ENCODE peak calls at places on chromosomes 11 and 22, in six cellular contexts. U, G, F, L, Y and H are unnamed samples.

GRCh38 chr11:124832571-124832970 is 32.4 kb upstream of the MSANTD2 start:
- DNase-seq in U (no peak), G (no peak), F (no peak), L (no peak), Y (no peak), H (no peak)

GRCh38 chr11:44766972-44767278 is 40.2 kb downstream of the TSPAN18 start:
- DNase-seq in U (no peak), G (no peak), F (no peak), L (no peak), Y (no peak), H (no peak)

GRCh38 chr11:14687943-14688627 is 44.5 kb downstream of the PDE3B start:
- DNase-seq in U (no peak), G (no peak), F (no peak), L (peak; percentile 54), Y (no peak), H (no peak)

GRCh38 chr11:47269002-47269828 is 718 bp upstream of the MADD start:
- DNase-seq in U (no peak), G (peak; percentile 98), F (no peak), L (peak; percentile 94), Y (peak; percentile 91), H (peak; percentile 96)

GRCh38 chr11:131688056-131688693 is 317.8 kb downstream of the NTM start:
- DNase-seq in U (peak; percentile 23), G (peak; percentile 96), F (no peak), L (peak; percentile 9), Y (peak; percentile 65), H (no peak)

GRCh38 chr22:36285545-36285944 is 32.6 kb downstream of the APOL1 start:
- DNase-seq in U (no peak), G (peak; percentile 19), F (no peak), L (no peak), Y (no peak), H (no peak)

GRCh38 chr11:130213143-130213978 is 53.8 kb downstream of the ST14 start:
- DNase-seq in U (peak; percentile 31), G (peak; percentile 94), F (no peak), L (peak; percentile 21), Y (peak; percentile 76), H (peak; percentile 54)

GRCh38 chr11:79708319-79708928 is 267.6 kb upstream of the TENM4 start:
- DNase-seq in U (no peak), G (peak; percentile 29), F (peak; percentile 1), L (peak; percentile 53), Y (peak; percentile 3), H (peak; percentile 22)

GRCh38 chr11:134358853-134359490 is 27.2 kb downstream of the GLB1L2 start:
- DNase-seq in U (no peak), G (no peak), F (no peak), L (no peak), Y (no peak), H (no peak)

GRCh38 chr11:58933661-58934060 is 5.6 kb upstream of the GLYATL1 start:
- DNase-seq in U (no peak), G (no peak), F (no peak), L (no peak), Y (no peak), H (no peak)

GRCh38 chr11:72816404-72816990 is 2.3 kb downstream of the ATG16L2 start:
- DNase-seq in U (no peak), G (peak; percentile 63), F (no peak), L (no peak), Y (peak; percentile 21), H (no peak)

GRCh38 chr11:121892863-121893262 is 223.2 kb downstream of the BLID start:
- DNase-seq in U (no peak), G (no peak), F (no peak), L (no peak), Y (no peak), H (no peak)

GRCh38 chr22:27668828-27669797 is 132.4 kb downstream of the MN1 start:
- DNase-seq in U (no peak), G (no peak), F (no peak), L (peak; percentile 91), Y (peak; percentile 88), H (no peak)

GRCh38 chr22:26380072-26380471 is 49.0 kb upstream of the ASPHD2 start:
- DNase-seq in U (no peak), G (no peak), F (no peak), L (no peak), Y (no peak), H (no peak)

GRCh38 chr22:20446383-20446970 is 8.9 kb upstream of the SCARF2 start:
- DNase-seq in U (no peak), G (no peak), F (no peak), L (no peak), Y (no peak), H (no peak)

GRCh38 chr22:21698430-21699329 is 32.9 kb downstream of the PPIL2 start:
- DNase-seq in U (no peak), G (no peak), F (no peak), L (no peak), Y (peak; percentile 67), H (no peak)

GRCh38 chr11:126716456-126717083 is 284.0 kb downstream of the KIRREL3 start:
- DNase-seq in U (no peak), G (peak; percentile 75), F (no peak), L (peak; percentile 3), Y (peak; percentile 56), H (no peak)

GRCh38 chr11:35111171-35112055 is 27.6 kb upstream of the CD44 start:
- DNase-seq in U (no peak), G (no peak), F (no peak), L (no peak), Y (peak; percentile 26), H (peak; percentile 36)

GRCh38 chr22:39545310-39546063 is 12.9 kb upstream of the RPS19BP1 start:
- DNase-seq in U (no peak), G (no peak), F (no peak), L (no peak), Y (peak; percentile 66), H (no peak)

GRCh38 chr22:38873469-38874411 is 1.7 kb upstream of the CBX6 start:
- DNase-seq in U (no peak), G (no peak), F (peak; percentile 59), L (no peak), Y (peak; percentile 46), H (no peak)

DNA sequence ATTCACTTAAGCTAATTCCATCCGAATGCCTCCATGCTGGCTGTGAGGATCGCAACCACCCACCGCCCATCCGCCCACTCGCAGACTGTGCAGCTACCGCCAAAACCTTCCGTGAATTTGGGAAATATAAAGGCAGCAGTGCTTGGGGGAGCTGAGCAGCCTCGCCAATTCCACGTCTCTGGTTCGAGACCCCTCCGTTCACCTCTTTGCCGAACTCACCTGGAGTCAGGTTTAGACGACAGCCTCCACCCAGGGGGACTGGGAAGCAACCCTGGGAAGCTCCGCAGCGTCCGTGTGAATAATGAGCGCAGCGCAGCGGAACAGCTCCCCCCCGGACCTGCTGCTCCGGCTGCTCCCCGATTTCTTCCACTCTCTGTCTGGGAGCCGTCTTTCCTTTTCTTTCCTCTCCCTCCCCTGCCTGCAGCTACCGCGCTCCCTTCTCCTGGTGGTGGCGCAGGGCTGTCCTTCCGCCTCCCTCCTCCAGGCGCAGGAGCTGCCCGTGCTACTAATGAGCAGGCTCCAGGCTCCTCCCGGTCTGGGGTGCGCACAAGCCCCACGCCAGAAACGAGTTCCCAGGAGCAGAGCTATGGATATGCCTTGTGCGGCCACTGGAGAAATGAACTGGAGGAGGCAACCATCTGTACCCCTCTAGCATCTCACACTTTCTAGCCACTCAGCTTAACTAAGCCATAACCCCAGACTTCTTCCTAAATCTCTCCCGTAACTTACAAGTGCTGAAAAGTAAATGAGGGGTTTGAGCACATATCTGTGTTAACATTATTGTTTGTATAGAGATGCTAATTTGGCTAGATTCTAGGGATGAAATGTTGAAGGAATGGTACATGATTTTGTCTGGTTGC is 107.3 kb downstream of the XKR3 start:
- DNase-seq in U (no peak), G (no peak), F (no peak), L (no peak), Y (peak; percentile 74), H (no peak)
- H3K4me3 ChIP-seq in U (no peak overlapping the region), G (no peak overlapping the region), F (no peak overlapping the region), L (no peak overlapping the region), Y (no peak overlapping the region), H (no peak overlapping the region)

DNA sequence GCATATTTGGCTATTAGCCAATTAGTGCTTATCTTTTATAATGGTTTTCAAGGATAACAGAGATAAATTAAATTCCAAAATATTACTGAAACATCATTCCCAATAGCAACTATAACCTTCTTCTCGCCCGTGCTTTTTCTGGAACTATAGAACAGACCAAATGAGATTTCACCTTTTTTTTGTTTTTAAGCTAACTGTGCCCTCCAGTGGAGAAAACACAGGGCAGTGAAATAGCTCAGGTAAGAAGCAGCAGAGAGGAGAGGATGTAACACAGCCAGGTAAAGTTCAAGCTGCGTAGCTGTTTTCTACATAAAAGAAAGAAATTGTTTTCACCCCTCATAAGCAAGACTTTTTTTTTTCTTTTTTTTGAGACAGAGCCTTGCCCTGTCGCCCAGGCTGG is 28.2 kb downstream of the HSD17B12 start:
- DNase-seq in U (no peak), G (peak; percentile 30), F (no peak), L (no peak), Y (no peak), H (no peak)
- TF ChIP-seq GABPA in U (no peak), G (no peak), F (no peak), L (no peak), Y (no peak), H (no peak)

GRCh38 chr11:111417766-111418435 is 38.8 kb upstream of the POU2AF1 start:
- DNase-seq in U (no peak), G (no peak), F (peak; percentile 96), L (no peak), Y (no peak), H (no peak)
- H3K4me3 ChIP-seq in U (no peak overlapping the region), G (no peak overlapping the region), F (peak overlapping the region; percentile 29), L (no peak overlapping the region), Y (no peak overlapping the region), H (no peak overlapping the region)

GRCh38 chr22:43482310-43482625 is 70.5 kb downstream of the MPPED1 start:
- DNase-seq in U (no peak), G (no peak), F (no peak), L (no peak), Y (no peak), H (no peak)

GRCh38 chr22:43479962-43480361 is 68.1 kb downstream of the MPPED1 start:
- DNase-seq in U (no peak), G (no peak), F (no peak), L (no peak), Y (no peak), H (no peak)

GRCh38 chr22:43483669-43484068 is 71.9 kb downstream of the MPPED1 start:
- DNase-seq in U (no peak), G (no peak), F (no peak), L (no peak), Y (no peak), H (no peak)

GRCh38 chr22:43483266-43483665 is 71.5 kb downstream of the MPPED1 start:
- DNase-seq in U (no peak), G (no peak), F (no peak), L (no peak), Y (no peak), H (no peak)

DNA sequence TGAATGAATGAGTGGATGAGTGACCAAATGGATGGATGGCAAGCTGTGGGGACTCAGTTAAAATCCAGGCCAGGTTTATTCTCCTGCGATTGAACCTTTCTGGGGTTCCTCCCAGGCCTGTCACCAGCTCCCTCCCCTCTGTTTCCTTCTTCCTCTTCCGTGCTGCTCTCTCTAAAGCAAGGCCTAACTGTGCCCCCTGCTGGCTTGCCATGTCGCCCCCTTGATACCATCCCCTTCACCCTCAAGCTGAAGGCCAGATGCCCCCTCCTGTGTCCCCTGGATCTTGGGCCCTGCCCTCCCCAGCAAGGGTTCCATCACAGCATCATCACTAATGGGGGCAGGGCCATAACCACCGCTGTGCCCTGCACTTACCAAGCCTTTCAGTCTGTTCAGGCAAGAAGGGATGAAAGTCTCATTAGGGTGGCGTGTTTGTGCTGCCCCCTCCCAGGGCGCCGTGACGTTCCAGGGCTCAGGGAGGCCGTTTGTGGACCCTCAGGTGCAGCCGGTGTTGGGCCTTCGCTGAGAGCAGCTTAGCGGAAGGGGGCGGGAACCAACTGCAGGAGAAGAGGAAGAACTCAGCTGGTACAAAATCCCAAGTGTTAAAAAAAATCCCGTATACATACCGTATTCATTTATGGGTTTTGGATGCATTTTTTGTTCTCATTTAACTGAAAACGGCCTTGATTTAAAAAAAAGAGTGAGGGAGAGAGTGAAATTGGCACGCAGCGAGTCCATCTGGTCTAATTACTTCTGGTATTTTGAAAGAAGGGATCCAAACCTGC is 69.9 kb downstream of the MPPED1 start:
- DNase-seq in U (no peak), G (no peak), F (no peak), L (peak; percentile 18), Y (peak; percentile 4), H (peak; percentile 16)
- TF ChIP-seq GABPA in U (no peak), G (no peak), F (no peak), L (no peak), Y (no peak), H (no peak)